ENCODE peak calls at places on chromosomes 3 and 15, in eight cellular contexts. One of them, this sample, is unnamed.

GRCh38 chr3:68972358-68972979 is 40.1 kb upstream of the TAFA4 start:
- DNase-seq in NCI-H226: no peak
- DNase-seq in T-helper 9 cell: peak; percentile 1
- DNase-seq in stimulated activated naive B cell treated with anti-CD40 and anti-IgM and Interleukin-4, amounts not matched to agents 10 μg/mL and 1 μg/mL and 100 μg/mL, for 72 hours: peak; percentile 33
- DNase-seq in Kasumi-1: peak; percentile 70
- DNase-seq in naive thymus-derived CD4-positive, alpha-beta T cell: no peak
- DNase-seq in kidney glomerular epithelial cell: peak; percentile 39
- DNase-seq in GM13977: peak; percentile 36
- DNase-seq in this sample: peak; percentile 28

GRCh38 chr15:77904436-77904821 is 173.1 kb downstream of the TBC1D2B start:
- DNase-seq in NCI-H226: no peak
- DNase-seq in T-helper 9 cell: no peak
- DNase-seq in stimulated activated naive B cell treated with anti-CD40 and anti-IgM and Interleukin-4, amounts not matched to agents 10 μg/mL and 1 μg/mL and 100 μg/mL, for 72 hours: no peak
- DNase-seq in Kasumi-1: no peak
- DNase-seq in naive thymus-derived CD4-positive, alpha-beta T cell: no peak
- DNase-seq in kidney glomerular epithelial cell: no peak
- DNase-seq in GM13977: no peak
- DNase-seq in this sample: no peak

GRCh38 chr3:15438988-15439387 is 11.6 kb downstream of the EAF1 start:
- DNase-seq in NCI-H226: no peak
- DNase-seq in T-helper 9 cell: no peak
- DNase-seq in stimulated activated naive B cell treated with anti-CD40 and anti-IgM and Interleukin-4, amounts not matched to agents 10 μg/mL and 1 μg/mL and 100 μg/mL, for 72 hours: no peak
- DNase-seq in Kasumi-1: no peak
- DNase-seq in naive thymus-derived CD4-positive, alpha-beta T cell: no peak
- DNase-seq in kidney glomerular epithelial cell: no peak
- DNase-seq in GM13977: no peak
- DNase-seq in this sample: no peak

GRCh38 chr3:179227349-179227748 is 23.6 kb downstream of the KCNMB3 start:
- DNase-seq in NCI-H226: no peak
- DNase-seq in T-helper 9 cell: no peak
- DNase-seq in stimulated activated naive B cell treated with anti-CD40 and anti-IgM and Interleukin-4, amounts not matched to agents 10 μg/mL and 1 μg/mL and 100 μg/mL, for 72 hours: no peak
- DNase-seq in Kasumi-1: no peak
- DNase-seq in naive thymus-derived CD4-positive, alpha-beta T cell: no peak
- DNase-seq in kidney glomerular epithelial cell: no peak
- DNase-seq in GM13977: no peak
- DNase-seq in this sample: peak; percentile 16

GRCh38 chr3:153927107-153927506 is 194.1 kb upstream of the ARHGEF26 start:
- DNase-seq in NCI-H226: peak; percentile 44
- DNase-seq in T-helper 9 cell: no peak
- DNase-seq in stimulated activated naive B cell treated with anti-CD40 and anti-IgM and Interleukin-4, amounts not matched to agents 10 μg/mL and 1 μg/mL and 100 μg/mL, for 72 hours: no peak
- DNase-seq in Kasumi-1: peak; percentile 14
- DNase-seq in naive thymus-derived CD4-positive, alpha-beta T cell: no peak
- DNase-seq in kidney glomerular epithelial cell: peak; percentile 20
- DNase-seq in GM13977: no peak
- DNase-seq in this sample: peak; percentile 31

GRCh38 chr3:14451844-14452533 is 49.6 kb downstream of the SLC6A6 start:
- DNase-seq in NCI-H226: no peak
- DNase-seq in T-helper 9 cell: no peak
- DNase-seq in stimulated activated naive B cell treated with anti-CD40 and anti-IgM and Interleukin-4, amounts not matched to agents 10 μg/mL and 1 μg/mL and 100 μg/mL, for 72 hours: no peak
- DNase-seq in Kasumi-1: no peak
- DNase-seq in naive thymus-derived CD4-positive, alpha-beta T cell: no peak
- DNase-seq in kidney glomerular epithelial cell: peak; percentile 88
- DNase-seq in GM13977: no peak
- DNase-seq in this sample: peak; percentile 90

GRCh38 chr3:188021041-188021440 is 132.9 kb upstream of the LPP start:
- DNase-seq in NCI-H226: peak; percentile 75
- DNase-seq in T-helper 9 cell: no peak
- DNase-seq in stimulated activated naive B cell treated with anti-CD40 and anti-IgM and Interleukin-4, amounts not matched to agents 10 μg/mL and 1 μg/mL and 100 μg/mL, for 72 hours: no peak
- DNase-seq in Kasumi-1: no peak
- DNase-seq in naive thymus-derived CD4-positive, alpha-beta T cell: no peak
- DNase-seq in kidney glomerular epithelial cell: no peak
- DNase-seq in GM13977: no peak
- DNase-seq in this sample: no peak

GRCh38 chr15:59221479-59221878 is 14.8 kb downstream of the LDHAL6B start:
- DNase-seq in NCI-H226: no peak
- DNase-seq in T-helper 9 cell: no peak
- DNase-seq in stimulated activated naive B cell treated with anti-CD40 and anti-IgM and Interleukin-4, amounts not matched to agents 10 μg/mL and 1 μg/mL and 100 μg/mL, for 72 hours: no peak
- DNase-seq in Kasumi-1: no peak
- DNase-seq in naive thymus-derived CD4-positive, alpha-beta T cell: no peak
- DNase-seq in kidney glomerular epithelial cell: no peak
- DNase-seq in GM13977: no peak
- DNase-seq in this sample: no peak

GRCh38 chr3:134749174-134749573 is 45.9 kb upstream of the EPHB1 start:
- DNase-seq in NCI-H226: no peak
- DNase-seq in T-helper 9 cell: no peak
- DNase-seq in stimulated activated naive B cell treated with anti-CD40 and anti-IgM and Interleukin-4, amounts not matched to agents 10 μg/mL and 1 μg/mL and 100 μg/mL, for 72 hours: no peak
- DNase-seq in Kasumi-1: no peak
- DNase-seq in naive thymus-derived CD4-positive, alpha-beta T cell: no peak
- DNase-seq in kidney glomerular epithelial cell: no peak
- DNase-seq in GM13977: no peak
- DNase-seq in this sample: no peak

GRCh38 chr15:31275331-31276262 is 51.0 kb upstream of the KLF13 start:
- DNase-seq in NCI-H226: no peak
- DNase-seq in T-helper 9 cell: no peak
- DNase-seq in stimulated activated naive B cell treated with anti-CD40 and anti-IgM and Interleukin-4, amounts not matched to agents 10 μg/mL and 1 μg/mL and 100 μg/mL, for 72 hours: no peak
- DNase-seq in Kasumi-1: no peak
- DNase-seq in naive thymus-derived CD4-positive, alpha-beta T cell: no peak
- DNase-seq in kidney glomerular epithelial cell: no peak
- DNase-seq in GM13977: no peak
- DNase-seq in this sample: no peak

GRCh38 chr3:63343674-63344073 is 65.6 kb downstream of the SYNPR start:
- DNase-seq in NCI-H226: peak; percentile 74
- DNase-seq in T-helper 9 cell: no peak
- DNase-seq in stimulated activated naive B cell treated with anti-CD40 and anti-IgM and Interleukin-4, amounts not matched to agents 10 μg/mL and 1 μg/mL and 100 μg/mL, for 72 hours: no peak
- DNase-seq in Kasumi-1: peak; percentile 95
- DNase-seq in naive thymus-derived CD4-positive, alpha-beta T cell: no peak
- DNase-seq in kidney glomerular epithelial cell: peak; percentile 77
- DNase-seq in GM13977: no peak
- DNase-seq in this sample: peak; percentile 85

GRCh38 chr15:38707802-38708671 is 143.4 kb upstream of the RASGRP1 start:
- DNase-seq in NCI-H226: no peak
- DNase-seq in T-helper 9 cell: no peak
- DNase-seq in stimulated activated naive B cell treated with anti-CD40 and anti-IgM and Interleukin-4, amounts not matched to agents 10 μg/mL and 1 μg/mL and 100 μg/mL, for 72 hours: peak; percentile 28
- DNase-seq in Kasumi-1: peak; percentile 19
- DNase-seq in naive thymus-derived CD4-positive, alpha-beta T cell: no peak
- DNase-seq in kidney glomerular epithelial cell: peak; percentile 60
- DNase-seq in GM13977: peak; percentile 45
- DNase-seq in this sample: no peak

GRCh38 chr3:18443670-18444596 is 18.8 kb upstream of the SATB1 start:
- DNase-seq in NCI-H226: no peak
- DNase-seq in T-helper 9 cell: peak; percentile 4
- DNase-seq in stimulated activated naive B cell treated with anti-CD40 and anti-IgM and Interleukin-4, amounts not matched to agents 10 μg/mL and 1 μg/mL and 100 μg/mL, for 72 hours: peak; percentile 20
- DNase-seq in Kasumi-1: no peak
- DNase-seq in naive thymus-derived CD4-positive, alpha-beta T cell: no peak
- DNase-seq in kidney glomerular epithelial cell: no peak
- DNase-seq in GM13977: peak; percentile 14
- DNase-seq in this sample: no peak

GRCh38 chr15:39629376-39629775 is 48.5 kb downstream of the THBS1 start:
- DNase-seq in NCI-H226: peak; percentile 26
- DNase-seq in T-helper 9 cell: peak; percentile 58
- DNase-seq in stimulated activated naive B cell treated with anti-CD40 and anti-IgM and Interleukin-4, amounts not matched to agents 10 μg/mL and 1 μg/mL and 100 μg/mL, for 72 hours: no peak
- DNase-seq in Kasumi-1: no peak
- DNase-seq in naive thymus-derived CD4-positive, alpha-beta T cell: no peak
- DNase-seq in kidney glomerular epithelial cell: no peak
- DNase-seq in GM13977: no peak
- DNase-seq in this sample: no peak